ENCODE peak calls at places on chromosomes 11 and 22, in seven cellular contexts. H, J, R, F, K, E and X are unnamed samples.

GRCh38 chr11:57155838-57156583 is 25.7 kb upstream of the LRRC55 start:
- DNase-seq in H (no peak), J (no peak), R (no peak), F (no peak), K (no peak), E (no peak), X (no peak)

GRCh38 chr11:20596629-20597129 is 2.7 kb upstream of the SLC6A5 start:
- DNase-seq in H (no peak), J (no peak), R (no peak), F (peak; percentile 17), K (no peak), E (no peak), X (no peak)

GRCh38 chr11:70482529-70482917 is 84.2 kb downstream of the CTTN start:
- DNase-seq in H (no peak), J (no peak), R (no peak), F (no peak), K (no peak), E (no peak), X (no peak)

GRCh38 chr11:63985812-63986155 is 454 bp upstream of the OTUB1 start:
- DNase-seq in H (no peak), J (peak; percentile 82), R (no peak), F (no peak), K (peak; percentile 78), E (peak; percentile 85), X (no peak)

GRCh38 chr11:44427432-44427831 is 117.5 kb upstream of the ALX4 start:
- DNase-seq in H (no peak), J (no peak), R (no peak), F (peak; percentile 38), K (no peak), E (no peak), X (no peak)

GRCh38 chr11:118530683-118531596 is at the start of gene TMEM25:
- DNase-seq in H (no peak), J (peak; percentile 58), R (no peak), F (peak; percentile 79), K (peak; percentile 73), E (peak; percentile 78), X (peak; percentile 57)

GRCh38 chr22:11627436-11627797 is 3900.6 kb upstream of the OR11H1 start:
- DNase-seq in H (no peak), J (no peak), R (no peak), F (no peak), K (no peak), E (no peak), X (no peak)

GRCh38 chr22:40076702-40077645 is 82.2 kb downstream of the FAM83F start:
- DNase-seq in H (no peak), J (no peak), R (no peak), F (no peak), K (no peak), E (no peak), X (no peak)

GRCh38 chr22:48277868-48278581 is 1515.6 kb downstream of the TBC1D22A start:
- DNase-seq in H (no peak), J (no peak), R (no peak), F (no peak), K (no peak), E (no peak), X (no peak)

GRCh38 chr11:66068923-66069714 is 953 bp upstream of the PACS1 start:
- DNase-seq in H (peak; percentile 59), J (peak; percentile 86), R (no peak), F (no peak), K (peak; percentile 43), E (peak; percentile 45), X (no peak)

GRCh38 chr11:9974375-9974774 is 310.5 kb downstream of the SWAP70 start:
- DNase-seq in H (no peak), J (no peak), R (no peak), F (no peak), K (no peak), E (no peak), X (no peak)

GRCh38 chr11:64347171-64347867 is 7.3 kb downstream of the CCDC88B start:
- DNase-seq in H (no peak), J (no peak), R (no peak), F (no peak), K (no peak), E (no peak), X (no peak)

GRCh38 chr11:96306933-96307747 is 35.9 kb downstream of the MAML2 start:
- DNase-seq in H (no peak), J (no peak), R (peak; percentile 48), F (peak; percentile 20), K (no peak), E (no peak), X (peak; percentile 27)

GRCh38 chr11:64250875-64251721 is at the start of gene PLCB3:
- DNase-seq in H (no peak), J (peak; percentile 63), R (no peak), F (peak; percentile 79), K (peak; percentile 62), E (peak; percentile 55), X (peak; percentile 72)

GRCh38 chr11:110599207-110599606 is 113.0 kb downstream of the ARHGAP20 start:
- DNase-seq in H (no peak), J (no peak), R (no peak), F (no peak), K (no peak), E (no peak), X (no peak)

GRCh38 chr22:40385041-40385782 is 14.8 kb downstream of the SGSM3 start:
- DNase-seq in H (peak; percentile 48), J (peak; percentile 74), R (no peak), F (no peak), K (peak; percentile 29), E (peak; percentile 34), X (no peak)

GRCh38 chr11:61983419-61983818 is 16.0 kb upstream of the FTH1 start:
- DNase-seq in H (no peak), J (no peak), R (no peak), F (no peak), K (no peak), E (no peak), X (no peak)

GRCh38 chr11:62504158-62504973 is 42.2 kb downstream of the AHNAK start:
- DNase-seq in H (no peak), J (no peak), R (no peak), F (peak; percentile 16), K (no peak), E (no peak), X (no peak)

GRCh38 chr11:76415073-76415472 is 29.7 kb upstream of the EMSY start:
- DNase-seq in H (no peak), J (no peak), R (no peak), F (no peak), K (no peak), E (no peak), X (no peak)

GRCh38 chr11:76424891-76425290 is 19.9 kb upstream of the EMSY start:
- DNase-seq in H (no peak), J (peak; percentile 24), R (no peak), F (no peak), K (no peak), E (no peak), X (no peak)

GRCh38 chr11:76424379-76424778 is 20.4 kb upstream of the EMSY start:
- DNase-seq in H (no peak), J (peak; percentile 67), R (no peak), F (no peak), K (no peak), E (peak; percentile 22), X (no peak)

DNA sequence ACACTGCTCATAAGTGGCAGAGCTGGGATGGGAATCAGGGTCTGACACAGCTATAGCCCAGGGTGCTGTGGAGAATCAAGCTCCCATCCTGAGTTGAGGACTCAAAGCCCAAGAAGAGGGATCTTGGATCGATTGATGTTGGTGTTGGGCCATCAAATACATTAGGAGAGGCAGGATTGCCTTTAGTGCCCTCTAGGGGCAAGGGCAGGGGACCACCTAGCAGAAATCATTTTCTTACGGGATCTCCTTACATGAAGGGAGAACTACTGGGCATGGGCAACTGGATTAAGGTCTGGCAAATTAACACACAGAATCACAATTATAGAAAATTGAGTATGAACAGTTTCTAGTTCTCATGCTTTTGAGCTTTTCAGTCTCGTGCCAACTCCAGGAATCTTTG is 24.9 kb upstream of the EMSY start:
- DNase-seq in H (no peak), J (peak; percentile 33), R (no peak), F (no peak), K (peak; percentile 11), E (no peak), X (no peak)
- TF ChIP-seq CTCF in H (peak; percentile 73), J (peak; percentile 60), R (no peak), F (no peak), K (no peak), E (peak; percentile 73), X (peak; percentile 37)

GRCh38 chr11:235998-236773 is at the start of gene SIRT3:
- DNase-seq in H (no peak), J (peak; percentile 94), R (peak; percentile 48), F (peak; percentile 83), K (peak; percentile 83), E (peak; percentile 82), X (peak; percentile 64)
- TF ChIP-seq CTCF in H (no peak), J (no peak), R (no peak), F (no peak), K (no peak), E (no peak), X (no peak)

GRCh38 chr11:60706931-60707330 is 7.5 kb downstream of the MS4A8 start:
- DNase-seq in H (no peak), J (no peak), R (no peak), F (no peak), K (no peak), E (no peak), X (no peak)

GRCh38 chr11:60711316-60711715 is 11.9 kb downstream of the MS4A8 start:
- DNase-seq in H (no peak), J (no peak), R (no peak), F (no peak), K (no peak), E (no peak), X (no peak)

GRCh38 chr11:60705895-60706294 is 6.5 kb downstream of the MS4A8 start:
- DNase-seq in H (no peak), J (no peak), R (no peak), F (no peak), K (no peak), E (no peak), X (no peak)

GRCh38 chr11:60710482-60710881 is 11.1 kb downstream of the MS4A8 start:
- DNase-seq in H (no peak), J (no peak), R (no peak), F (no peak), K (no peak), E (no peak), X (no peak)
- TF ChIP-seq CTCF in H (no peak), J (no peak), R (no peak), F (no peak), K (no peak), E (peak; percentile 6), X (peak; percentile 29)

DNA sequence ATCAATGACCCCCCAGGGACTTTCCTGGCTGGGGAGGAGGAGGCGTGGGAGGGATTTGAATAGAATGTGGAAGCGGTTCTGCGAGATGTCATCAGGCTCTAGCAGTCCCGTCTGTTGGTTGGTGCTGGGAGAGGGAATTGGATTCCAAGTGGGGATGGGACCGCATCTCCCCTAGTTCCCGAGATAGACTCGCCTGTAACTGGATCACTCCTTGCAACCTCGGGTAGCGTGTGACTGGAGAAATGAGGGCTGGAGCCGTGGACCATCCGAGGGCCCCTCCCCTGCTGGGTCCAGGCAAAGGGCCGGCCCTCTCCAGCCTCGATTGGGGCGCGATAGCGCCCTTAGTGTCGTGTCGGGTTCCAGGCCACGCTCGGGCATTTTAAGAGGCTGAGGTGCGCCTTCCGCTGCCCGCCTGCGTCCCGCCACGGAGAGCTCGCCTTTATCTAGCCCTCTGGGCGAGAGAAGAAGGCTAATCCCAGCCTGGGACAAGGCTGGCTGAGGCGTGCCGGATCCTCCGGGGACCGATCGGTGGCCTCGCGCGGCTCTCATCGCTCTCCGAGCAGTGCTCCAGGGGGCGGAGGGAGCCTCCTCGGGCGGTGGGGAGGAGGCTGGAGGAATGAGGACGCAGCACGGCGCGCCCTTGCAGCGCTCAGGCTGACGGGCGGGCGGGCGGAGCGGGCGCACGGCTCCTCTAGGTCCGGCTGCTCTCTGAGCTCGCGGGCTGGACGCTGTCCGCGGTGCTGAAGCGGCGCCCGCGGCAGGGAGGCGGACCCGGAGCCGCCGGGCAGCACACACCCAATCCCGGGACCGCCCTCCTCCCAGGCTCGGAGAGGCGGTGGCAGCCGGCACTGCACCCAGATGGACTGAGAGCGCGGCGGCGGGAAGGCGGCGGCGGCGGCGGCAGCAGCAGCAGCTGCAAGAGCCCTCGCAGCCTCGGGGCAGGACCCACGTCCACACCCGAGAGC is 107.8 kb downstream of the OSBP2 start:
- DNase-seq in H (no peak), J (peak; percentile 84), R (no peak), F (peak; percentile 94), K (peak; percentile 36), E (peak; percentile 79), X (peak; percentile 82)
- TF ChIP-seq CTCF in H (no peak), J (no peak), R (peak; percentile 74), F (peak; percentile 17), K (no peak), E (no peak), X (peak; percentile 58)